ENCODE peak calls at places on chromosome 3, in seven cellular contexts. X is A549, L is GM23338, Z is K562, H is HL-60, W is GM12878, N is HCT116. M is an unnamed sample.

GRCh38 chr3:74575857-74576256 is 38.6 kb downstream of the CNTN3 start:
- DNase-seq in Z (no peak), N (no peak), L (peak; percentile 14), X (no peak), W (no peak), H (no peak), M (no peak)

GRCh38 chr3:21457084-21457483 is 293.9 kb downstream of the ZNF385D start:
- DNase-seq in N (no peak), X (no peak), Z (no peak), H (no peak), L (no peak), W (no peak), M (no peak)

GRCh38 chr3:194296832-194297666 is 54.1 kb downstream of the CPN2 start:
- DNase-seq in Z (no peak), W (no peak), H (no peak), X (no peak), N (peak; percentile 22), L (peak; percentile 85), M (no peak)

GRCh38 chr3:13332158-13332557 is 88.0 kb downstream of the NUP210 start:
- DNase-seq in H (no peak), N (no peak), L (no peak), W (peak; percentile 93), X (no peak), Z (no peak), M (no peak)

GRCh38 chr3:12934431-12934830 is 93.1 kb upstream of the RPL32 start:
- DNase-seq in X (no peak), N (no peak), W (no peak), L (no peak), H (no peak), Z (no peak), M (no peak)

GRCh38 chr3:1092771-1093170 is at the start of gene CNTN6:
- DNase-seq in L (peak; percentile 33), X (no peak), Z (no peak), N (no peak), H (no peak), W (no peak), M (no peak)

GRCh38 chr3:23863060-23863459 is 53.7 kb downstream of the NKIRAS1 start:
- DNase-seq in X (no peak), H (no peak), W (no peak), N (no peak), Z (no peak), L (no peak), M (no peak)

GRCh38 chr3:46280105-46280797 is 38.0 kb downstream of the CCR3 start:
- DNase-seq in Z (no peak), W (no peak), H (no peak), X (no peak), N (peak; percentile 12), L (no peak), M (no peak)

GRCh38 chr3:9769012-9769411 is 735 bp downstream of the CAMK1 start:
- DNase-seq in N (no peak), H (no peak), W (no peak), L (no peak), X (no peak), Z (no peak), M (no peak)

GRCh38 chr3:78048698-78049097 is 1008.8 kb downstream of the ROBO2 start:
- DNase-seq in L (no peak), H (no peak), W (peak; percentile 5), Z (no peak), X (no peak), N (no peak), M (no peak)
- TF ChIP-seq REST in L (no peak), H (no peak), W (no peak), Z (no peak), X (no peak), N (no peak), M (no peak)

DNA sequence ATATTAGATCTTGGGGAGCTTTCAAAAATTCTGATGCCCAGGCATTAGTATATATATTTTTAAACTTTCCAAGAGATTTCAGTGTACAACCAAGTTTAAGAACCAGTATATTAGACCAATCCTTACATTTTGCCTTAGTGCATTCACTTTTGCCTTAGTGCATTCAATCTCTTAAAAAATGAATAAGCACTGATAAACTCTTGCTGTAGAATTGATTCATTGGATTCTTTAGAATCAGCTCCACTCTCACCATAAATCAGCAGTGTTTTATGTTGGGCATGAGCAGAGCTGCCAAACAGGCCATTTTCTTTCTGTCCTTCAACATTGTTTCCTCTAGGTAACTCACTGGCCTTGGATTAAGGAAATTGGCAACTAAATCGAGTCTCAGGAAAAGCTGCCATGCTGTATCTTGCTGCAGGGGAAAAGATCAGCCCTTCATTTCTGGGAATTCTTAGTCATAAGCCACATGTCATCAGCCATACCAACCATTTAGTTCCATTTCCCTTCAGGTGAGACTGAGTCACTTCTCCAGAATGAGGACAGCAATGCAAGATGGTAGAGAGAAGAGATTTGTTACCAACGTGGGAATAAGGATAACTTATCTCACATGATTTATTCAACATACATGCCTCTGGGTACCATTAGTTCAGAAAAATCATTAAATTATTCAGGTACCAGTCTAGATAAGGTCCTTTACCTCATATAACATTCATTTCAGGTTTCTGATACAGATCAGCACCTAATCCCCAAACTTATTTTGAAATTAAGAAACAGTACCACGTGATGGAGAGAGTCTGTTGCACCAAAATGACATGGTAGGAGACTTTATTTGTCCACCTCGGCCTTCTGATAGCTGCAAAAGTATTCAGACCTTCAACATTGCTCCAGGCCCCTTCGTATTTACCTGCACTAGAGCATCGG is 192.5 kb downstream of the P3H2 start:
- DNase-seq in X (no peak), Z (no peak), L (no peak), H (no peak), W (no peak), N (no peak), M (no peak)
- TF ChIP-seq REST in X (no peak), Z (no peak), L (no peak), H (no peak), W (no peak), N (no peak), M (no peak)

GRCh38 chr3:17546500-17546899 is 195.9 kb downstream of the TBC1D5 start:
- DNase-seq in X (no peak), Z (no peak), H (no peak), W (no peak), L (no peak), N (no peak), M (no peak)
- TF ChIP-seq REST in X (no peak), Z (no peak), H (no peak), W (no peak), L (no peak), N (no peak), M (no peak)

GRCh38 chr3:144031938-144032337 is 60.3 kb downstream of the DIPK2A start:
- DNase-seq in Z (no peak), L (no peak), X (no peak), N (no peak), W (no peak), H (no peak), M (no peak)
- TF ChIP-seq REST in Z (no peak), L (no peak), X (no peak), N (no peak), W (no peak), H (no peak), M (no peak)

GRCh38 chr3:63864008-63864871 is 573 bp downstream of the ATXN7 start:
- DNase-seq in X (peak; percentile 25), Z (peak; percentile 71), L (peak; percentile 53), N (no peak), H (peak; percentile 37), W (no peak), M (no peak)
- TF ChIP-seq REST in X (no peak), Z (no peak), L (no peak), N (no peak), H (no peak), W (no peak), M (no peak)

DNA sequence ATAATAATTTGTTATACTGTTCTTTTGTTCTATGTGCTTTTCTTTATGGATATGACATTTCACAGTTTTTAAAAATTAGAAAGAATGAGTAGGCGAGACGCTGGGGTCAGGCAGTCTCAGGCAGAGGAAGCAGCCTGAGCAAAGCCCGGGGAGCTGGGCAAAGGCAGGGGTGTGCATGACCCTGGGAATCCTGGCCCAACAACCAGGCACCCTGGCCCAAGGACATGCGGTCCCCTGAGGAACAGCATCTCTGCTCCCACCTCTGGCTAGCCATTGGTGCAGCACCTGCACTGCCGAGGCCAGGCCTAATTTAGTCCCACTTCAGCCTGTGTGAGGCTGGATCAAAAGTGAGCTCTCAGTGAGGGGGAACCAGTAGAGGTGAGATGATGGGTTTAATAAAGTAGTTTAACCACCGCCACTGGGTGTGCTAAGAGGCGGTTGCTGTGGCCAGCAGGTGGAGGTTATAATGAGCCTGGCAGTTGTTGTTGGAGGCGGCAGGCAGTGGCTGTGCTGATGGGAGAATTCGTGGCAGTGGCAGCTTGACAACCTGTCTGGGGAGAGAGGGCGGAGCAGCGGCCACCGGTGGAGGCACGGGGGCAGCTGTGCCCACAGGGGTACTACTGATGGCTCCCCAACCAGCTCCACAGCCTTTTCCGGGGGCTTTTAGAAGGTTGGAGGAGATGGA is 41.5 kb downstream of the PRKCD start:
- DNase-seq in W (no peak), N (no peak), H (no peak), X (no peak), L (peak; percentile 30), Z (no peak), M (no peak)
- TF ChIP-seq REST in W (no peak), N (no peak), H (no peak), X (no peak), L (no peak), Z (no peak), M (no peak)

GRCh38 chr3:57026918-57027317 is 33.5 kb upstream of the SPATA12 start:
- DNase-seq in Z (no peak), L (no peak), X (no peak), H (peak; percentile 16), N (no peak), W (no peak), M (no peak)
- TF ChIP-seq REST in Z (no peak), L (no peak), X (no peak), H (no peak), N (no peak), W (no peak), M (no peak)